ENCODE peak calls at places on chromosomes 16 and 17, in four cellular contexts. D, Z, U and T are unnamed samples.

GRCh38 chr17:58755577-58756245 is at the start of gene PPM1E:
- DNase-seq in U (peak), D (peak), Z (peak), T (no peak)

GRCh38 chr16:4053663-4054479 is 62.4 kb downstream of the ADCY9 start:
- DNase-seq in Z (peak), U (peak), D (no peak), T (peak)

GRCh38 chr17:82593590-82594087 is 54.6 kb downstream of the WDR45B start:
- DNase-seq in D (peak), Z (no peak), U (no peak), T (no peak)

GRCh38 chr17:78834571-78834970 is 6.0 kb downstream of the USP36 start:
- DNase-seq in U (no peak), Z (no peak), D (no peak), T (no peak)

GRCh38 chr17:82931696-82932060 is 91.9 kb upstream of the ZNF750 start:
- DNase-seq in D (no peak), U (peak), Z (peak), T (no peak)

GRCh38 chr17:70956731-70957130 is 787.4 kb downstream of the KCNJ2 start:
- DNase-seq in Z (no peak), U (no peak), D (no peak), T (no peak)

GRCh38 chr16:86680137-86680536 is 101.8 kb downstream of the FOXL1 start:
- DNase-seq in Z (no peak), U (no peak), D (no peak), T (no peak)

GRCh38 chr17:16269658-16270057 is 52.6 kb downstream of the PIGL start:
- DNase-seq in Z (no peak), U (no peak), D (no peak), T (no peak)

GRCh38 chr17:17726721-17727060 is 45.4 kb downstream of the RAI1 start:
- DNase-seq in Z (no peak), D (peak), U (no peak), T (no peak)

GRCh38 chr17:29571486-29571882 is 3.0 kb downstream of the TP53I13 start:
- DNase-seq in Z (no peak), U (no peak), D (no peak), T (no peak)

GRCh38 chr16:51155901-51156810 is 5.1 kb upstream of the SALL1 start:
- DNase-seq in Z (no peak), D (no peak), U (no peak), T (no peak)

GRCh38 chr17:81517339-81518112 is 4.9 kb upstream of the ACTG1 start:
- DNase-seq in U (peak), D (no peak), Z (no peak), T (no peak)
- H3K4me3 ChIP-seq in U (peak), D (no peak), Z (no peak), T (peak)

DNA sequence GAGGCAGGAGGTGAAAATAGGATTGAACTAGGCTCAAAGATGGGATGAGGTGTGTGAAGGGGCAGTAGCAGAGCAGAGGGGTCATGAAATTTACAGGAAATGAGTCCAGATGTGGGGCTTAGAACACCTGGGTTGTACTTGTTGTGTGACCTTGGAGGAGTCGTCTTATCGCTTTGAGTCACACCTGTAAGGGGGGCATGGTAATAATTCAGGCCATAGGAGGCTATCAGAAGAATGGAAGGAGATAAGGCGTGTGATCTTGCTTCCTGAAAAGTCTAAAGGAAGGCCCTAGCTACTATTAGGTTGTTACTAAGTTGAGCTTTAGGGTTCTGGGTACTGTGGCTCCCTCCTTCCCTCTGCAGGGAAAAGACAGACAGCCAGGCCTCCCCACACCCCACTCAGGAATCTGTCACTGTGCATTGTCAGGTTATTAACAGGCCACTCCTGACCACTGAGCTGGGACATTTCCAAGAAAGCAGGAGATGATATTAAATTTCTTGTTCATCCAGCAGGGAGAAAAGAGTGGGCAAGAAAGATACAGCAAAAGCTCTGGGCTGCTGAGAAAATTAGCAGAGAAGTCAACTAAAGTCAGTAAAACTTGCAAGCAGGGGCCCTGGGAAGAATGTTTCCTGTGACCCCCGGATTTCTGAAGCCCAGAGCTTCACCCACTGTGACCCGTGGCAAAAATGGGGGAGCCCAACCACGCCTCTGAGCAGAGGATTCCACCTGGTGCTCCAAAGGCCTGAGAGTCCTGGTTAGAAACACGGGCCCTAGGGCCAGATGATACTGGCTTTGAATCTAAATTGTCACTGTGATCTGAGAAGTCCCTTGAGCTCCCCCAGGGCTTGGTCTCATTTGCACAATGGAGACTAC is 6.0 kb upstream of the CDC42EP4 start:
- DNase-seq in Z (no peak), D (no peak), U (no peak), T (no peak)
- H3K27ac ChIP-seq in Z (no peak), D (no peak), U (peak), T (no peak)

GRCh38 chr16:85162478-85163277 is 50.4 kb upstream of the CIBAR2 start:
- DNase-seq in D (no peak), Z (peak), U (peak), T (peak)
- H3K4me3 ChIP-seq in D (no peak), Z (no peak), U (no peak), T (peak)

GRCh38 chr17:14116263-14117024 is 47.1 kb downstream of the COX10 start:
- DNase-seq in D (no peak), Z (no peak), U (no peak), T (no peak)

GRCh38 chr17:14118951-14119350 is 49.6 kb downstream of the COX10 start:
- DNase-seq in D (no peak), Z (no peak), U (no peak), T (no peak)

GRCh38 chr17:14121952-14122351 is 52.6 kb downstream of the COX10 start:
- DNase-seq in U (no peak), D (no peak), Z (no peak), T (no peak)

GRCh38 chr17:14123579-14124278 is 54.4 kb downstream of the COX10 start:
- DNase-seq in Z (no peak), U (no peak), D (no peak), T (no peak)

DNA sequence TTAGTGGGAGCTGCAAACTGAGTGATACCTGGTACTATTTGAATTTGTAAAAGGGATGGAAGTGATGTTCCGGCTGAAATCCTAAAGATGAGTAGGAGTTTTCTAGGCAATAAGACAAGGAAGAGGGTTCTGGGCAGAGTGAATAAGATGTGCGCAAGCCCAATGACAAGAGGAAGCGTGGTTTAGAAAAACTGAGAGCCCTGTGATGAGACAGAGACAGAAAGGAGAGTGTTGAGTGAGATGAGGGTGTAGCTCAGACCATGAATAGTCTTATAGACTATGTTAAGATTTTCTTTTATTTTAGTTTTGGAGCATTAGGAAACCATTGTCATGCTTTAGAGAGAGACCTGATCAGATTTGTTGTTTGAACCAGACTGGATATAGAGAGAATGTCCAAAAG is 50.2 kb downstream of the COX10 start:
- DNase-seq in U (no peak), Z (no peak), D (no peak), T (no peak)
- H3K27ac ChIP-seq in U (no peak), Z (no peak), D (no peak), T (no peak)

DNA sequence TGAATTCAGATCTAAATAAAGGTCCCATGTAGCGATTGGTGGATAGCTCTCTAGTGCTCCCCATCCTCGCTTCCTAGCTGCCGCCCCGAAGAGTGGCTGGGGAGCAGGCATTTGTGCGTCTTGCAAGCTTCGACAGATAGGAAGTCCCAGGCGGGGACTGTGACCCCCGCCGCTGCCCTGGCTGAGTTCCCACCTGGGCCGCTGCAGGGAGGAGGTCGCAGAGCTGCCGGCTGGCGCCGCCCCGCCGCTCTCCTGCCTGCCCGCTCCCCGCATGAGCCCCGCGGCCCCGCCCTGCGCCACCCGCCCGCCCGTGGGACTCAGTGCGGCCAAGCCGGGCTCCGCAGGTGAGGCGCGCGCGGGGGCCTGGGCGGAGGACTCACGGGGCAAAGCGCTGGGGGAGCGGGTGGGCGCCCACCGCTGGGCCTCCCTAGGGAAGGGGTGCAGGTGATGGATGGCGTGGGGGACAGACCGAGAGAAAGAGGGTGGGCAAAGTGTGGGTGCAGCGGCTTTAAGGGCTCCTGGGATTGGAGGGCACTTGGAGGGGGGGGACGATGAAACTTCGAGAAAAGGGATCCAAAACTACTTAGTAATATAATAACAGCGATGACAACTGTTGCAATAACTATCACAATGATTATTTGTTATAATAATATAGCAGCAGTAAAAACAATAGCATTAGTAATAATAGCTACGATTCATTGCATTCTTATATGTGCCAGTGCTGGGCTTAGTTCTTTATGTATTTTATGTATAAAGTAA is at the start of gene OTOA:
- DNase-seq in D (peak), Z (no peak), U (no peak), T (no peak)
- H3K4me3 ChIP-seq in D (no peak), Z (peak), U (peak), T (peak)